ENCODE peak calls at places on chromosomes 6 and 20, in nine cellular contexts. M is lower leg skin, T is foreskin keratinocyte, V is activated B cell treated with CpG ODN at 0.5 μM for 24 hours, E is T-helper 9 cell, J is mesothelial cell of epicardium, Q is NCI-H2171 treated with DMSO at 0.1 percent for 48 hours, X is choroid plexus epithelial cell, Y is endothelial cell. I is an unnamed sample.

GRCh38 chr6:35318200-35318844 is 20.7 kb downstream of the DEF6 start:
- DNase-seq in M (peak), T (peak), V (no peak), E (no peak), J (peak), Q (no peak), X (peak), Y (peak), I (no peak)

GRCh38 chr6:56637640-56638039 is 5.0 kb downstream of the DST start:
- DNase-seq in M (no peak), T (peak), V (no peak), E (no peak), J (no peak), Q (peak), X (peak), Y (no peak), I (no peak)

GRCh38 chr6:19723533-19723932 is 113.6 kb upstream of the ID4 start:
- DNase-seq in M (no peak), T (peak), V (no peak), E (no peak), J (no peak), Q (no peak), X (peak), Y (no peak), I (no peak)

GRCh38 chr6:98574991-98575390 is 259.4 kb upstream of the POU3F2 start:
- DNase-seq in M (no peak), T (no peak), V (no peak), E (no peak), J (no peak), Q (no peak), X (no peak), Y (no peak), I (no peak)

GRCh38 chr6:167510648-167511047 is 185.8 kb downstream of the TTLL2 start:
- DNase-seq in M (no peak), T (no peak), V (no peak), E (no peak), J (no peak), Q (peak), X (no peak), Y (no peak), I (no peak)

GRCh38 chr6:130206474-130206873 is 16.3 kb downstream of the SAMD3 start:
- DNase-seq in M (no peak), T (no peak), V (no peak), E (no peak), J (no peak), Q (no peak), X (no peak), Y (no peak), I (no peak)

GRCh38 chr20:9032758-9033157 is 36.1 kb upstream of the PLCB4 start:
- DNase-seq in M (no peak), T (no peak), V (no peak), E (no peak), J (no peak), Q (no peak), X (no peak), Y (no peak), I (no peak)

GRCh38 chr6:77145244-77145643 is 318.0 kb downstream of the HTR1B start:
- DNase-seq in M (no peak), T (no peak), V (no peak), E (no peak), J (no peak), Q (no peak), X (peak), Y (no peak), I (no peak)

GRCh38 chr6:19860235-19860877 is 23.2 kb downstream of the ID4 start:
- DNase-seq in M (no peak), T (peak), V (no peak), E (no peak), J (no peak), Q (peak), X (no peak), Y (no peak), I (no peak)

GRCh38 chr20:57723816-57724215 is 14.0 kb upstream of the PMEPA1 start:
- DNase-seq in M (no peak), T (no peak), V (no peak), E (no peak), J (no peak), Q (no peak), X (no peak), Y (no peak), I (no peak)

GRCh38 chr6:167917755-167918154 is 79.7 kb upstream of the KIF25 start:
- DNase-seq in M (no peak), T (no peak), V (no peak), E (no peak), J (no peak), Q (no peak), X (no peak), Y (no peak), I (no peak)

GRCh38 chr6:43593938-43594337 is 18.0 kb downstream of the POLH start:
- DNase-seq in M (no peak), T (no peak), V (no peak), E (no peak), J (no peak), Q (no peak), X (no peak), Y (no peak), I (no peak)

GRCh38 chr20:49701313-49701731 is 12.4 kb downstream of the B4GALT5 start:
- DNase-seq in M (no peak), T (no peak), V (no peak), E (no peak), J (no peak), Q (peak), X (no peak), Y (no peak), I (no peak)

GRCh38 chr6:47603995-47604394 is 94.4 kb upstream of the ADGRF4 start:
- DNase-seq in M (no peak), T (no peak), V (no peak), E (no peak), J (no peak), Q (no peak), X (no peak), Y (no peak), I (no peak)

I was measured in effector memory CD4-positive, alpha-beta T cell.